ENCODE peak calls at places on chromosomes 7 and 10, in seven cellular contexts. G is renal cortical epithelial cell; B is EH; Y is left colon; V is left ventricle myocardium inferior; J is aorta; Q is stimulated activated CD8-positive, alpha-beta memory T cell treated with anti-CD3 and anti-CD28 coated beads, Interleukin-15, amount 100 ng/mL, for 24 hours. U is an unnamed sample.

GRCh38 chr10:72932259-72933015 is 22.2 kb downstream of the PLA2G12B start:
- DNase-seq in B (no peak), J (no peak), Q (no peak), G (no peak), V (no peak), Y (no peak), U (no peak)

GRCh38 chr10:122981066-122981464 is 864 bp downstream of the PSTK start:
- DNase-seq in J (no peak), B (peak; percentile 49), G (peak; percentile 57), V (no peak), Q (no peak), Y (no peak), U (no peak)

GRCh38 chr7:84912993-84913635 is 273.7 kb downstream of the SEMA3D start:
- DNase-seq in B (peak; percentile 3), G (no peak), Q (no peak), Y (no peak), J (no peak), V (no peak), U (no peak)

GRCh38 chr10:5888352-5888751 is 1.3 kb downstream of the ANKRD16 start:
- DNase-seq in J (no peak), V (no peak), B (peak; percentile 45), G (peak; percentile 26), Y (no peak), Q (no peak), U (no peak)

GRCh38 chr10:102505462-102506115 is 1.8 kb downstream of the SUFU start:
- DNase-seq in G (no peak), Q (no peak), J (peak; percentile 73), Y (peak; percentile 14), B (no peak), V (no peak), U (no peak)

GRCh38 chr10:99709480-99710229 is 22.3 kb downstream of the COX15 start:
- DNase-seq in B (peak; percentile 75), Q (no peak), J (no peak), G (no peak), Y (no peak), V (no peak), U (no peak)

GRCh38 chr7:6277476-6277875 is 5.1 kb upstream of the CYTH3 start:
- DNase-seq in Y (no peak), V (no peak), J (no peak), B (no peak), G (no peak), Q (no peak), U (no peak)

GRCh38 chr10:3002304-3002703 is 65.0 kb upstream of the PFKP start:
- DNase-seq in V (no peak), Y (no peak), Q (no peak), B (no peak), J (no peak), G (no peak), U (peak; percentile 30)

GRCh38 chr7:94064541-94065191 is 60.5 kb upstream of the BET1 start:
- DNase-seq in J (no peak), V (no peak), G (no peak), Y (no peak), B (peak; percentile 51), Q (no peak), U (no peak)

GRCh38 chr7:68787586-68787985 is 810.7 kb upstream of the AUTS2 start:
- DNase-seq in J (no peak), Y (no peak), Q (no peak), V (no peak), G (peak; percentile 79), B (no peak), U (no peak)

GRCh38 chr10:125023862-125024495 is 82.1 kb downstream of the ZRANB1 start:
- DNase-seq in V (peak; percentile 80), J (peak; percentile 81), B (no peak), G (no peak), Y (peak; percentile 69), Q (no peak), U (no peak)

GRCh38 chr7:76191783-76192240 is 9.9 kb upstream of the SRRM3 start:
- DNase-seq in G (peak; percentile 21), B (peak; percentile 46), J (no peak), Y (no peak), V (no peak), Q (no peak), U (no peak)

GRCh38 chr10:5518143-5518542 is 6.6 kb upstream of the CALML3 start:
- DNase-seq in J (peak; percentile 44), Y (no peak), V (no peak), B (no peak), G (no peak), Q (no peak), U (no peak)

GRCh38 chr7:73831656-73832579 is 1.1 kb downstream of the CLDN4 start:
- DNase-seq in J (no peak), G (peak; percentile 30), V (no peak), B (no peak), Y (peak; percentile 88), Q (no peak), U (no peak)

GRCh38 chr10:132397671-132398565 is 918 bp downstream of the PWWP2B start:
- DNase-seq in J (no peak), G (peak; percentile 16), V (peak; percentile 32), Q (no peak), B (peak; percentile 62), Y (peak; percentile 72), U (peak; percentile 45)

GRCh38 chr10:87734987-87735827 is 75.5 kb downstream of the PAPSS2 start:
- DNase-seq in V (no peak), G (peak; percentile 28), Q (no peak), B (peak; percentile 65), Y (peak; percentile 9), J (no peak), U (no peak)

GRCh38 chr10:67308912-67309311 is 383.1 kb downstream of the LRRTM3 start:
- DNase-seq in G (no peak), Y (no peak), J (no peak), V (no peak), B (no peak), Q (no peak), U (no peak)

GRCh38 chr7:55413442-55413841 is 48.3 kb downstream of the LANCL2 start:
- DNase-seq in B (no peak), Q (no peak), G (no peak), Y (no peak), J (no peak), V (no peak), U (no peak)

GRCh38 chr7:66629222-66629658 is 559 bp downstream of the KCTD7 start:
- DNase-seq in J (peak; percentile 81), G (no peak), V (no peak), B (peak; percentile 3), Y (peak; percentile 51), Q (no peak), U (no peak)

GRCh38 chr10:112950714-112951348 is 784 bp downstream of the TCF7L2 start:
- DNase-seq in Q (no peak), V (peak; percentile 23), Y (peak; percentile 37), G (no peak), J (peak; percentile 79), B (peak; percentile 60), U (no peak)

GRCh38 chr10:6027929-6028328 is 34.2 kb downstream of the IL2RA start:
- DNase-seq in B (no peak), G (no peak), V (no peak), J (no peak), Q (no peak), Y (no peak), U (no peak)

GRCh38 chr10:87675396-87676376 is 16.0 kb downstream of the PAPSS2 start:
- DNase-seq in J (no peak), Y (no peak), B (peak; percentile 98), V (no peak), G (peak; percentile 92), Q (no peak), U (no peak)

GRCh38 chr10:128993911-128994538 is 473.0 kb upstream of the MGMT start:
- DNase-seq in Y (no peak), V (no peak), Q (no peak), G (no peak), J (peak; percentile 40), B (no peak), U (no peak)

GRCh38 chr7:34086064-34086463 is 180.7 kb downstream of the BMPER start:
- DNase-seq in J (no peak), G (no peak), V (no peak), Q (no peak), Y (no peak), B (peak; percentile 21), U (no peak)

GRCh38 chr7:75048435-75049379 is 24.9 kb downstream of the RCC1L start:
- DNase-seq in J (no peak), Y (no peak), G (no peak), Q (no peak), B (peak; percentile 54), V (no peak), U (no peak)

U was measured in activated naive CD4-positive, alpha-beta T cell treated with anti-CD3 and anti-CD28 coated beads, Interleukin-2, amount 50 U/mL, for 72 hours.